ENCODE peak calls at places on chromosomes 16 and 17, in eight cellular contexts. One of them, this sample, is unnamed.

GRCh38 chr16:56848056-56848936 is 16.7 kb upstream of the SLC12A3 start:
- DNase-seq in NCI-H1436: no peak
- DNase-seq in cardiac muscle cell: no peak
- DNase-seq in astrocyte of the hippocampus: peak; percentile 86
- DNase-seq in stimulated activated CD8-positive, alpha-beta memory T cell treated with anti-CD3 and anti-CD28 coated beads, Interleukin-12 subunit alpha, Interleukin-12 subunit beta, amount 100 ng/mL, for 4 hours: no peak
- DNase-seq in ureter: no peak
- DNase-seq in AG04450: no peak
- DNase-seq in endothelial cell: no peak
- DNase-seq in this sample: no peak

GRCh38 chr16:56041556-56042140 is 149.6 kb upstream of the GNAO1 start:
- DNase-seq in NCI-H1436: peak; percentile 65
- DNase-seq in ureter: peak; percentile 45
- DNase-seq in stimulated activated CD8-positive, alpha-beta memory T cell treated with anti-CD3 and anti-CD28 coated beads, Interleukin-12 subunit alpha, Interleukin-12 subunit beta, amount 100 ng/mL, for 4 hours: no peak
- DNase-seq in astrocyte of the hippocampus: peak; percentile 49
- DNase-seq in AG04450: no peak
- DNase-seq in endothelial cell: peak; percentile 50
- DNase-seq in cardiac muscle cell: peak; percentile 73
- DNase-seq in this sample: peak; percentile 10

GRCh38 chr17:57988301-57989010 is 402 bp upstream of the VEZF1 start:
- DNase-seq in endothelial cell: no peak
- DNase-seq in AG04450: no peak
- DNase-seq in cardiac muscle cell: peak; percentile 72
- DNase-seq in NCI-H1436: peak; percentile 79
- DNase-seq in stimulated activated CD8-positive, alpha-beta memory T cell treated with anti-CD3 and anti-CD28 coated beads, Interleukin-12 subunit alpha, Interleukin-12 subunit beta, amount 100 ng/mL, for 4 hours: no peak
- DNase-seq in astrocyte of the hippocampus: peak; percentile 87
- DNase-seq in ureter: peak; percentile 73
- DNase-seq in this sample: peak; percentile 75

GRCh38 chr17:7081341-7082062 is 1.5 kb upstream of the CLEC10A start:
- DNase-seq in cardiac muscle cell: no peak
- DNase-seq in endothelial cell: no peak
- DNase-seq in AG04450: no peak
- DNase-seq in ureter: no peak
- DNase-seq in NCI-H1436: no peak
- DNase-seq in stimulated activated CD8-positive, alpha-beta memory T cell treated with anti-CD3 and anti-CD28 coated beads, Interleukin-12 subunit alpha, Interleukin-12 subunit beta, amount 100 ng/mL, for 4 hours: no peak
- DNase-seq in astrocyte of the hippocampus: no peak
- DNase-seq in this sample: no peak

GRCh38 chr17:56976941-56977570 is 875 bp upstream of the SCPEP1 start:
- DNase-seq in stimulated activated CD8-positive, alpha-beta memory T cell treated with anti-CD3 and anti-CD28 coated beads, Interleukin-12 subunit alpha, Interleukin-12 subunit beta, amount 100 ng/mL, for 4 hours: no peak
- DNase-seq in AG04450: no peak
- DNase-seq in cardiac muscle cell: peak; percentile 47
- DNase-seq in astrocyte of the hippocampus: no peak
- DNase-seq in NCI-H1436: no peak
- DNase-seq in ureter: no peak
- DNase-seq in endothelial cell: no peak
- DNase-seq in this sample: no peak

GRCh38 chr17:65925606-65926307 is 266.2 kb downstream of the CEP112 start:
- DNase-seq in astrocyte of the hippocampus: no peak
- DNase-seq in ureter: no peak
- DNase-seq in endothelial cell: no peak
- DNase-seq in cardiac muscle cell: no peak
- DNase-seq in NCI-H1436: no peak
- DNase-seq in stimulated activated CD8-positive, alpha-beta memory T cell treated with anti-CD3 and anti-CD28 coated beads, Interleukin-12 subunit alpha, Interleukin-12 subunit beta, amount 100 ng/mL, for 4 hours: no peak
- DNase-seq in AG04450: no peak
- DNase-seq in this sample: no peak

GRCh38 chr17:77148109-77148958 is 7.6 kb downstream of the SEC14L1 start:
- DNase-seq in cardiac muscle cell: peak; percentile 18
- DNase-seq in ureter: no peak
- DNase-seq in AG04450: no peak
- DNase-seq in astrocyte of the hippocampus: no peak
- DNase-seq in endothelial cell: no peak
- DNase-seq in stimulated activated CD8-positive, alpha-beta memory T cell treated with anti-CD3 and anti-CD28 coated beads, Interleukin-12 subunit alpha, Interleukin-12 subunit beta, amount 100 ng/mL, for 4 hours: no peak
- DNase-seq in NCI-H1436: no peak
- DNase-seq in this sample: peak; percentile 38

GRCh38 chr16:85717393-85718152 is 28.8 kb upstream of the GINS2 start:
- DNase-seq in astrocyte of the hippocampus: peak; percentile 76
- DNase-seq in ureter: peak; percentile 66
- DNase-seq in cardiac muscle cell: peak; percentile 87
- DNase-seq in endothelial cell: peak; percentile 72
- DNase-seq in stimulated activated CD8-positive, alpha-beta memory T cell treated with anti-CD3 and anti-CD28 coated beads, Interleukin-12 subunit alpha, Interleukin-12 subunit beta, amount 100 ng/mL, for 4 hours: peak; percentile 13
- DNase-seq in NCI-H1436: peak; percentile 81
- DNase-seq in AG04450: no peak
- DNase-seq in this sample: peak; percentile 92

GRCh38 chr16:3401719-3402397 is 843 bp downstream of the ZNF174 start:
- DNase-seq in NCI-H1436: no peak
- DNase-seq in AG04450: no peak
- DNase-seq in cardiac muscle cell: peak; percentile 37
- DNase-seq in endothelial cell: peak; percentile 6
- DNase-seq in astrocyte of the hippocampus: peak; percentile 31
- DNase-seq in stimulated activated CD8-positive, alpha-beta memory T cell treated with anti-CD3 and anti-CD28 coated beads, Interleukin-12 subunit alpha, Interleukin-12 subunit beta, amount 100 ng/mL, for 4 hours: no peak
- DNase-seq in ureter: no peak
- DNase-seq in this sample: peak; percentile 11

GRCh38 chr17:12952012-12952411 is 65.8 kb downstream of the ELAC2 start:
- DNase-seq in NCI-H1436: no peak
- DNase-seq in AG04450: no peak
- DNase-seq in cardiac muscle cell: no peak
- DNase-seq in ureter: no peak
- DNase-seq in endothelial cell: no peak
- DNase-seq in stimulated activated CD8-positive, alpha-beta memory T cell treated with anti-CD3 and anti-CD28 coated beads, Interleukin-12 subunit alpha, Interleukin-12 subunit beta, amount 100 ng/mL, for 4 hours: no peak
- DNase-seq in astrocyte of the hippocampus: no peak
- DNase-seq in this sample: no peak

GRCh38 chr17:47789611-47790520 is 31.7 kb downstream of the OSBPL7 start:
- DNase-seq in cardiac muscle cell: peak; percentile 75
- DNase-seq in NCI-H1436: peak; percentile 41
- DNase-seq in AG04450: no peak
- DNase-seq in ureter: peak; percentile 62
- DNase-seq in astrocyte of the hippocampus: peak; percentile 76
- DNase-seq in stimulated activated CD8-positive, alpha-beta memory T cell treated with anti-CD3 and anti-CD28 coated beads, Interleukin-12 subunit alpha, Interleukin-12 subunit beta, amount 100 ng/mL, for 4 hours: peak; percentile 37
- DNase-seq in endothelial cell: peak; percentile 65
- DNase-seq in this sample: peak; percentile 40

GRCh38 chr17:76599699-76600460 is 14.2 kb upstream of the ST6GALNAC2 start:
- DNase-seq in endothelial cell: no peak
- DNase-seq in cardiac muscle cell: no peak
- DNase-seq in AG04450: no peak
- DNase-seq in ureter: no peak
- DNase-seq in NCI-H1436: no peak
- DNase-seq in astrocyte of the hippocampus: no peak
- DNase-seq in stimulated activated CD8-positive, alpha-beta memory T cell treated with anti-CD3 and anti-CD28 coated beads, Interleukin-12 subunit alpha, Interleukin-12 subunit beta, amount 100 ng/mL, for 4 hours: no peak
- DNase-seq in this sample: no peak

GRCh38 chr16:728131-728889 is 1.4 kb downstream of the HAGHL start:
- DNase-seq in ureter: peak; percentile 74
- DNase-seq in cardiac muscle cell: peak; percentile 64
- DNase-seq in stimulated activated CD8-positive, alpha-beta memory T cell treated with anti-CD3 and anti-CD28 coated beads, Interleukin-12 subunit alpha, Interleukin-12 subunit beta, amount 100 ng/mL, for 4 hours: peak; percentile 53
- DNase-seq in endothelial cell: no peak
- DNase-seq in astrocyte of the hippocampus: peak; percentile 90
- DNase-seq in NCI-H1436: peak; percentile 33
- DNase-seq in AG04450: no peak
- DNase-seq in this sample: peak; percentile 69

GRCh38 chr16:11088432-11088794 is 144.0 kb downstream of the CLEC16A start:
- DNase-seq in stimulated activated CD8-positive, alpha-beta memory T cell treated with anti-CD3 and anti-CD28 coated beads, Interleukin-12 subunit alpha, Interleukin-12 subunit beta, amount 100 ng/mL, for 4 hours: no peak
- DNase-seq in cardiac muscle cell: no peak
- DNase-seq in astrocyte of the hippocampus: no peak
- DNase-seq in NCI-H1436: no peak
- DNase-seq in endothelial cell: no peak
- DNase-seq in AG04450: no peak
- DNase-seq in ureter: no peak
- DNase-seq in this sample: no peak

GRCh38 chr17:40646791-40647548 is 648 bp downstream of the SMARCE1 start:
- DNase-seq in ureter: no peak
- DNase-seq in NCI-H1436: no peak
- DNase-seq in astrocyte of the hippocampus: no peak
- DNase-seq in endothelial cell: peak; percentile 46
- DNase-seq in cardiac muscle cell: peak; percentile 48
- DNase-seq in stimulated activated CD8-positive, alpha-beta memory T cell treated with anti-CD3 and anti-CD28 coated beads, Interleukin-12 subunit alpha, Interleukin-12 subunit beta, amount 100 ng/mL, for 4 hours: no peak
- DNase-seq in AG04450: no peak
- DNase-seq in this sample: peak; percentile 24

GRCh38 chr16:57759541-57760356 is 24.2 kb downstream of the KATNB1 start:
- DNase-seq in stimulated activated CD8-positive, alpha-beta memory T cell treated with anti-CD3 and anti-CD28 coated beads, Interleukin-12 subunit alpha, Interleukin-12 subunit beta, amount 100 ng/mL, for 4 hours: no peak
- DNase-seq in AG04450: no peak
- DNase-seq in endothelial cell: no peak
- DNase-seq in ureter: no peak
- DNase-seq in cardiac muscle cell: no peak
- DNase-seq in astrocyte of the hippocampus: no peak
- DNase-seq in NCI-H1436: no peak
- DNase-seq in this sample: no peak

GRCh38 chr16:66188786-66189725 is 177.4 kb upstream of the CDH5 start:
- DNase-seq in NCI-H1436: no peak
- DNase-seq in ureter: no peak
- DNase-seq in endothelial cell: no peak
- DNase-seq in AG04450: peak; percentile 63
- DNase-seq in cardiac muscle cell: no peak
- DNase-seq in stimulated activated CD8-positive, alpha-beta memory T cell treated with anti-CD3 and anti-CD28 coated beads, Interleukin-12 subunit alpha, Interleukin-12 subunit beta, amount 100 ng/mL, for 4 hours: no peak
- DNase-seq in astrocyte of the hippocampus: peak; percentile 80
- DNase-seq in this sample: no peak

GRCh38 chr17:37062036-37062435 is 113.3 kb downstream of the AATF start:
- DNase-seq in ureter: no peak
- DNase-seq in NCI-H1436: no peak
- DNase-seq in astrocyte of the hippocampus: no peak
- DNase-seq in AG04450: no peak
- DNase-seq in cardiac muscle cell: no peak
- DNase-seq in endothelial cell: no peak
- DNase-seq in stimulated activated CD8-positive, alpha-beta memory T cell treated with anti-CD3 and anti-CD28 coated beads, Interleukin-12 subunit alpha, Interleukin-12 subunit beta, amount 100 ng/mL, for 4 hours: no peak
- DNase-seq in this sample: no peak

GRCh38 chr16:87697792-87698191 is 68.0 kb downstream of the KLHDC4 start:
- DNase-seq in endothelial cell: no peak
- DNase-seq in NCI-H1436: no peak
- DNase-seq in AG04450: no peak
- DNase-seq in cardiac muscle cell: no peak
- DNase-seq in astrocyte of the hippocampus: no peak
- DNase-seq in stimulated activated CD8-positive, alpha-beta memory T cell treated with anti-CD3 and anti-CD28 coated beads, Interleukin-12 subunit alpha, Interleukin-12 subunit beta, amount 100 ng/mL, for 4 hours: no peak
- DNase-seq in ureter: no peak
- DNase-seq in this sample: no peak

GRCh38 chr16:67207857-67208524 is 9.1 kb downstream of the ELMO3 start:
- DNase-seq in NCI-H1436: no peak
- DNase-seq in endothelial cell: no peak
- DNase-seq in cardiac muscle cell: no peak
- DNase-seq in ureter: no peak
- DNase-seq in stimulated activated CD8-positive, alpha-beta memory T cell treated with anti-CD3 and anti-CD28 coated beads, Interleukin-12 subunit alpha, Interleukin-12 subunit beta, amount 100 ng/mL, for 4 hours: no peak
- DNase-seq in astrocyte of the hippocampus: peak; percentile 52
- DNase-seq in AG04450: no peak
- DNase-seq in this sample: no peak

GRCh38 chr17:43905985-43906852 is 1.1 kb downstream of the MPP2 start:
- DNase-seq in AG04450: no peak
- DNase-seq in ureter: peak; percentile 74
- DNase-seq in stimulated activated CD8-positive, alpha-beta memory T cell treated with anti-CD3 and anti-CD28 coated beads, Interleukin-12 subunit alpha, Interleukin-12 subunit beta, amount 100 ng/mL, for 4 hours: no peak
- DNase-seq in endothelial cell: peak; percentile 62
- DNase-seq in cardiac muscle cell: peak; percentile 81
- DNase-seq in NCI-H1436: peak; percentile 34
- DNase-seq in astrocyte of the hippocampus: peak; percentile 84
- DNase-seq in this sample: peak; percentile 64

GRCh38 chr17:34414338-34414737 is 51.3 kb upstream of the CCL1 start:
- DNase-seq in AG04450: no peak
- DNase-seq in astrocyte of the hippocampus: no peak
- DNase-seq in stimulated activated CD8-positive, alpha-beta memory T cell treated with anti-CD3 and anti-CD28 coated beads, Interleukin-12 subunit alpha, Interleukin-12 subunit beta, amount 100 ng/mL, for 4 hours: no peak
- DNase-seq in ureter: no peak
- DNase-seq in NCI-H1436: no peak
- DNase-seq in cardiac muscle cell: no peak
- DNase-seq in endothelial cell: no peak
- DNase-seq in this sample: no peak

GRCh38 chr16:83928341-83929055 is 24.5 kb upstream of the OSGIN1 start:
- DNase-seq in astrocyte of the hippocampus: peak; percentile 45
- DNase-seq in stimulated activated CD8-positive, alpha-beta memory T cell treated with anti-CD3 and anti-CD28 coated beads, Interleukin-12 subunit alpha, Interleukin-12 subunit beta, amount 100 ng/mL, for 4 hours: no peak
- DNase-seq in ureter: no peak
- DNase-seq in cardiac muscle cell: no peak
- DNase-seq in AG04450: peak; percentile 45
- DNase-seq in NCI-H1436: no peak
- DNase-seq in endothelial cell: no peak
- DNase-seq in this sample: peak; percentile 85

GRCh38 chr17:72234951-72235350 is 114.1 kb downstream of the SOX9 start:
- DNase-seq in NCI-H1436: no peak
- DNase-seq in AG04450: no peak
- DNase-seq in endothelial cell: no peak
- DNase-seq in astrocyte of the hippocampus: no peak
- DNase-seq in cardiac muscle cell: peak; percentile 11
- DNase-seq in ureter: no peak
- DNase-seq in stimulated activated CD8-positive, alpha-beta memory T cell treated with anti-CD3 and anti-CD28 coated beads, Interleukin-12 subunit alpha, Interleukin-12 subunit beta, amount 100 ng/mL, for 4 hours: no peak
- DNase-seq in this sample: no peak

GRCh38 chr17:49488612-49489011 is 6.5 kb upstream of the NGFR start:
- DNase-seq in cardiac muscle cell: peak; percentile 91
- DNase-seq in AG04450: no peak
- DNase-seq in endothelial cell: no peak
- DNase-seq in stimulated activated CD8-positive, alpha-beta memory T cell treated with anti-CD3 and anti-CD28 coated beads, Interleukin-12 subunit alpha, Interleukin-12 subunit beta, amount 100 ng/mL, for 4 hours: no peak
- DNase-seq in astrocyte of the hippocampus: no peak
- DNase-seq in NCI-H1436: no peak
- DNase-seq in ureter: no peak
- DNase-seq in this sample: no peak

GRCh38 chr17:3003401-3004149 is 59.8 kb downstream of the OR1D5 start:
- DNase-seq in stimulated activated CD8-positive, alpha-beta memory T cell treated with anti-CD3 and anti-CD28 coated beads, Interleukin-12 subunit alpha, Interleukin-12 subunit beta, amount 100 ng/mL, for 4 hours: no peak
- DNase-seq in NCI-H1436: no peak
- DNase-seq in cardiac muscle cell: no peak
- DNase-seq in astrocyte of the hippocampus: no peak
- DNase-seq in AG04450: no peak
- DNase-seq in ureter: no peak
- DNase-seq in endothelial cell: no peak
- DNase-seq in this sample: no peak

GRCh38 chr16:27698266-27698665 is 148.3 kb downstream of the KATNIP start:
- DNase-seq in ureter: no peak
- DNase-seq in AG04450: no peak
- DNase-seq in cardiac muscle cell: peak; percentile 60
- DNase-seq in stimulated activated CD8-positive, alpha-beta memory T cell treated with anti-CD3 and anti-CD28 coated beads, Interleukin-12 subunit alpha, Interleukin-12 subunit beta, amount 100 ng/mL, for 4 hours: no peak
- DNase-seq in NCI-H1436: no peak
- DNase-seq in astrocyte of the hippocampus: no peak
- DNase-seq in endothelial cell: peak; percentile 69
- DNase-seq in this sample: peak; percentile 63

GRCh38 chr16:23607740-23608139 is 11.6 kb upstream of the NDUFAB1 start:
- DNase-seq in astrocyte of the hippocampus: no peak
- DNase-seq in stimulated activated CD8-positive, alpha-beta memory T cell treated with anti-CD3 and anti-CD28 coated beads, Interleukin-12 subunit alpha, Interleukin-12 subunit beta, amount 100 ng/mL, for 4 hours: no peak
- DNase-seq in NCI-H1436: no peak
- DNase-seq in cardiac muscle cell: no peak
- DNase-seq in endothelial cell: no peak
- DNase-seq in AG04450: no peak
- DNase-seq in ureter: no peak
- DNase-seq in this sample: no peak

GRCh38 chr16:12763517-12763916 is 40.2 kb downstream of the CPPED1 start:
- DNase-seq in NCI-H1436: no peak
- DNase-seq in ureter: no peak
- DNase-seq in endothelial cell: no peak
- DNase-seq in stimulated activated CD8-positive, alpha-beta memory T cell treated with anti-CD3 and anti-CD28 coated beads, Interleukin-12 subunit alpha, Interleukin-12 subunit beta, amount 100 ng/mL, for 4 hours: no peak
- DNase-seq in astrocyte of the hippocampus: peak; percentile 25
- DNase-seq in AG04450: no peak
- DNase-seq in cardiac muscle cell: no peak
- DNase-seq in this sample: no peak

GRCh38 chr17:65794572-65794971 is 233.1 kb upstream of the AXIN2 start:
- DNase-seq in stimulated activated CD8-positive, alpha-beta memory T cell treated with anti-CD3 and anti-CD28 coated beads, Interleukin-12 subunit alpha, Interleukin-12 subunit beta, amount 100 ng/mL, for 4 hours: no peak
- DNase-seq in astrocyte of the hippocampus: no peak
- DNase-seq in NCI-H1436: peak; percentile 39
- DNase-seq in AG04450: no peak
- DNase-seq in ureter: no peak
- DNase-seq in endothelial cell: peak; percentile 17
- DNase-seq in cardiac muscle cell: peak; percentile 37
- DNase-seq in this sample: peak; percentile 34

GRCh38 chr17:75135946-75136345 is 4.4 kb upstream of the NT5C start:
- DNase-seq in cardiac muscle cell: no peak
- DNase-seq in endothelial cell: no peak
- DNase-seq in astrocyte of the hippocampus: no peak
- DNase-seq in NCI-H1436: no peak
- DNase-seq in AG04450: no peak
- DNase-seq in stimulated activated CD8-positive, alpha-beta memory T cell treated with anti-CD3 and anti-CD28 coated beads, Interleukin-12 subunit alpha, Interleukin-12 subunit beta, amount 100 ng/mL, for 4 hours: no peak
- DNase-seq in ureter: no peak
- DNase-seq in this sample: no peak

GRCh38 chr17:39045948-39046679 is 78.9 kb upstream of the FBXO47 start:
- DNase-seq in astrocyte of the hippocampus: no peak
- DNase-seq in ureter: no peak
- DNase-seq in stimulated activated CD8-positive, alpha-beta memory T cell treated with anti-CD3 and anti-CD28 coated beads, Interleukin-12 subunit alpha, Interleukin-12 subunit beta, amount 100 ng/mL, for 4 hours: no peak
- DNase-seq in AG04450: no peak
- DNase-seq in endothelial cell: no peak
- DNase-seq in NCI-H1436: no peak
- DNase-seq in cardiac muscle cell: no peak
- DNase-seq in this sample: peak; percentile 17

GRCh38 chr17:3772764-3773163 is 28.2 kb downstream of the ITGAE start:
- DNase-seq in astrocyte of the hippocampus: no peak
- DNase-seq in stimulated activated CD8-positive, alpha-beta memory T cell treated with anti-CD3 and anti-CD28 coated beads, Interleukin-12 subunit alpha, Interleukin-12 subunit beta, amount 100 ng/mL, for 4 hours: no peak
- DNase-seq in cardiac muscle cell: no peak
- DNase-seq in endothelial cell: no peak
- DNase-seq in ureter: no peak
- DNase-seq in NCI-H1436: no peak
- DNase-seq in AG04450: no peak
- DNase-seq in this sample: no peak

GRCh38 chr16:49498241-49499017 is 124.8 kb downstream of the C16orf78 start:
- DNase-seq in NCI-H1436: peak; percentile 66
- DNase-seq in astrocyte of the hippocampus: no peak
- DNase-seq in AG04450: no peak
- DNase-seq in stimulated activated CD8-positive, alpha-beta memory T cell treated with anti-CD3 and anti-CD28 coated beads, Interleukin-12 subunit alpha, Interleukin-12 subunit beta, amount 100 ng/mL, for 4 hours: no peak
- DNase-seq in cardiac muscle cell: no peak
- DNase-seq in ureter: no peak
- DNase-seq in endothelial cell: no peak
- DNase-seq in this sample: no peak

This sample was measured in HuH-7.